ENCODE peak calls at places on chromosomes 2 and 18, in five cellular contexts. G, V, F, O and R are unnamed samples.

GRCh38 chr2:234985608-234986115 is 33.8 kb downstream of the SH3BP4 start:
- DNase-seq in G (no peak), V (no peak), F (no peak), O (no peak), R (no peak)

GRCh38 chr2:196466581-196466980 is 172.9 kb upstream of the CCDC150 start:
- DNase-seq in G (no peak), V (no peak), F (no peak), O (no peak), R (no peak)

GRCh38 chr18:62460851-62461300 is 61.9 kb upstream of the ZCCHC2 start:
- DNase-seq in G (no peak), V (no peak), F (peak; percentile 61), O (no peak), R (peak; percentile 5)

GRCh38 chr2:19038096-19039015 is 320.1 kb downstream of the OSR1 start:
- DNase-seq in G (no peak), V (no peak), F (peak; percentile 78), O (no peak), R (no peak)

GRCh38 chr2:189369566-189369965 is 71.7 kb upstream of the WDR75 start:
- DNase-seq in G (no peak), V (no peak), F (no peak), O (no peak), R (no peak)

GRCh38 chr2:188042412-188042811 is 249.3 kb upstream of the GULP1 start:
- DNase-seq in G (no peak), V (no peak), F (peak; percentile 67), O (no peak), R (no peak)

GRCh38 chr2:173001664-173002604 is 73.7 kb upstream of the MAP3K20 start:
- DNase-seq in G (no peak), V (no peak), F (no peak), O (no peak), R (peak; percentile 33)

GRCh38 chr18:11808001-11808855 is 43.0 kb upstream of the CHMP1B start:
- DNase-seq in G (no peak), V (peak; percentile 77), F (peak; percentile 31), O (no peak), R (peak; percentile 76)

GRCh38 chr2:204110250-204111183 is 174.0 kb downstream of the ICOS start:
- DNase-seq in G (no peak), V (no peak), F (peak; percentile 25), O (no peak), R (peak; percentile 22)

GRCh38 chr2:214139630-214140284 is 271.1 kb upstream of the VWC2L start:
- DNase-seq in G (no peak), V (no peak), F (no peak), O (no peak), R (no peak)

GRCh38 chr2:160510617-160511016 is 17.0 kb upstream of the RBMS1 start:
- DNase-seq in G (no peak), V (no peak), F (peak; percentile 57), O (no peak), R (peak; percentile 51)

GRCh38 chr18:58862851-58863538 is 1.7 kb upstream of the ZNF532 start:
- DNase-seq in G (no peak), V (no peak), F (peak; percentile 69), O (no peak), R (no peak)

GRCh38 chr2:10900216-10901109 is 11.3 kb upstream of the KCNF1 start:
- DNase-seq in G (no peak), V (no peak), F (peak; percentile 43), O (no peak), R (peak; percentile 90)

GRCh38 chr2:190404487-190404886 is 3.7 kb upstream of the MFSD6 start:
- DNase-seq in G (no peak), V (no peak), F (no peak), O (no peak), R (peak; percentile 40)

GRCh38 chr2:199092419-199092818 is 365.3 kb downstream of the SATB2 start:
- DNase-seq in G (no peak), V (no peak), F (no peak), O (no peak), R (no peak)

GRCh38 chr2:138115664-138116063 is 151.4 kb downstream of the HNMT start:
- DNase-seq in G (no peak), V (no peak), F (no peak), O (no peak), R (no peak)
- H2BK12ac ChIP-seq in G (no peak overlapping the region), V (no peak overlapping the region), F (no peak overlapping the region), O (no peak overlapping the region), R (no peak overlapping the region)

DNA sequence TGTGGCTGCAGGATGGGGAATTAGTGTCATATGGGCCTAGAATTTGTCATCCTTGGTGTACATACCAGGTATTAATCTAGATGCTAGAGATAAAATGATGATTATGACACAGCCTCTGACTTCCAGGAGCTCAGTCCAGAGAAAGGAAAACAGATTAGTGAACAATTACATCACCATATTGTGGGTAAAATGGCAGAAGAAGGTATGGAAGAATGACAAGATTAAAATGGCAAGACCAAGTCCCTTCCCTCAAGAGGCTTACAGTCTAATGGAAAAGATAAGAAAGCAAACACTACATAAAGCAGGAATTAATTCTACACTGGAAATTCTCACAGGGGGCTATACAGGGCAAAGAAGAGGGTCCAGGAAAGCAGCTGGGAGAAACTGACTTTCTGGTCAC is 25.9 kb upstream of the TYMS start:
- DNase-seq in G (no peak), V (no peak), F (no peak), O (no peak), R (no peak)
- H2BK12ac ChIP-seq in G (no peak overlapping the region), V (no peak overlapping the region), F (no peak overlapping the region), O (no peak overlapping the region), R (no peak overlapping the region)

GRCh38 chr2:105814291-105814940 is 69.7 kb downstream of the NCK2 start:
- DNase-seq in G (no peak), V (no peak), F (no peak), O (no peak), R (no peak)
- H2BK12ac ChIP-seq in G (no peak overlapping the region), V (no peak overlapping the region), F (no peak overlapping the region), O (no peak overlapping the region), R (no peak overlapping the region)

DNA sequence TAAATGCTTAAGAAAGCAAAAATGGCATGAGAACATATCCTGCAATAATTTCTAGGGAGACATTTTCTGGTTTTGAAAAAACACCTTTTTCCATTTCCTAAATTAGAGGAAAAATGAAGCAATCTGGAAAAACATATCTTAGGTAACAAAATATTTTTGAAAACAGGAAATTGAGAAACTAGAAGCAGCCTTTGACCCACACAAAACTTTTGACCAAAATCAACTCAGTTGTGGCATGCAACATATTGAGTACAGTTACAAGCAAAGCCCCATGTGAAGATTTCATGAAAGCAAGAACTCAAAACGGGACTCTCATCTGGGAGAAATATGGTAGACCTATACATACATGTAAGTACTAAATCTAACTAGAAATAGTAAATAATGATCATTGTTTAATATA is 28.5 kb upstream of the CHAC2 start:
- DNase-seq in G (no peak), V (no peak), F (no peak), O (no peak), R (no peak)
- H2BK12ac ChIP-seq in G (no peak overlapping the region), V (no peak overlapping the region), F (no peak overlapping the region), O (no peak overlapping the region), R (no peak overlapping the region)

GRCh38 chr18:3162181-3162580 is 57.6 kb downstream of the MYOM1 start:
- DNase-seq in G (no peak), V (no peak), F (no peak), O (no peak), R (no peak)
- H2BK12ac ChIP-seq in G (no peak overlapping the region), V (no peak overlapping the region), F (no peak overlapping the region), O (no peak overlapping the region), R (no peak overlapping the region)

GRCh38 chr2:132668986-132669853 is 785 bp downstream of the LYPD1 start:
- DNase-seq in G (no peak), V (peak; percentile 54), F (peak; percentile 22), O (no peak), R (no peak)
- H2BK12ac ChIP-seq in G (no peak overlapping the region), V (no peak overlapping the region), F (no peak overlapping the region), O (peak overlapping the region; percentile 44), R (no peak overlapping the region)

GRCh38 chr2:51409920-51410319 is 378.0 kb upstream of the NRXN1 start:
- DNase-seq in G (no peak), V (no peak), F (no peak), O (no peak), R (no peak)
- H2BK12ac ChIP-seq in G (no peak overlapping the region), V (no peak overlapping the region), F (no peak overlapping the region), O (no peak overlapping the region), R (no peak overlapping the region)

GRCh38 chr2:215808194-215808593 is 205.2 kb downstream of the MREG start:
- DNase-seq in G (no peak), V (no peak), F (no peak), O (no peak), R (no peak)
- H2BK12ac ChIP-seq in G (no peak overlapping the region), V (no peak overlapping the region), F (no peak overlapping the region), O (no peak overlapping the region), R (no peak overlapping the region)

GRCh38 chr18:79841936-79842335 is 44.2 kb downstream of the KCNG2 start:
- DNase-seq in G (no peak), V (no peak), F (no peak), O (no peak), R (no peak)
- H2BK12ac ChIP-seq in G (no peak overlapping the region), V (no peak overlapping the region), F (no peak overlapping the region), O (no peak overlapping the region), R (no peak overlapping the region)

DNA sequence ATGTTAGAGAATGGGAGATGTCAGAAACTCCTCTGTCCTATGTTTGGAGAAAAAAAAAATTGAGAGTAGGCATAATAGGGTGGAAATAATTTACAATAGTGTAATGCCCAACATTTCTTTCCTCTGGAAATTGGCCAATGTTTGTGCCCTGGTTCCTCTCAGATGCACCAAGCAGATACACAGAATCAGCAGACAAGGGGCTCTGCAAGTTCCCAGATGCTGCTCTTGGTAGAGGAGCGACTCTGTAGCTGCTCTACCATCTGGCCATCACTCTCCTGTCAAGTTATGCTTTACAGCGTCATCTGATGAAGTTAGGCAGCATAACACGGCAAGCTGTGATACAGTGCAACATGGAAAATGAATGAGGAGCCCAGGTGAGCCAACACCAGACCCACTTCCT is 1.6 kb downstream of the DYTN start:
- DNase-seq in G (no peak), V (no peak), F (no peak), O (no peak), R (no peak)
- H2BK12ac ChIP-seq in G (no peak overlapping the region), V (no peak overlapping the region), F (no peak overlapping the region), O (no peak overlapping the region), R (no peak overlapping the region)